ENCODE peak calls at places on chromosomes 7 and 10, in seven cellular contexts. One of them, this sample, is unnamed.

GRCh38 chr10:51910189-51910588 is 210.8 kb upstream of the CSTF2T start:
- DNase-seq in IMR-90: peak; percentile 12
- DNase-seq in CD8-positive, alpha-beta T cell: no peak
- DNase-seq in suprapubic skin: no peak
- DNase-seq in brain microvascular endothelial cell: no peak
- DNase-seq in body of pancreas: no peak
- DNase-seq in left ventricle myocardium inferior: no peak
- DNase-seq in this sample: no peak

GRCh38 chr7:104791065-104791464 is 222.9 kb upstream of the KMT2E start:
- DNase-seq in IMR-90: no peak
- DNase-seq in CD8-positive, alpha-beta T cell: no peak
- DNase-seq in suprapubic skin: no peak
- DNase-seq in brain microvascular endothelial cell: peak; percentile 59
- DNase-seq in body of pancreas: peak; percentile 3
- DNase-seq in left ventricle myocardium inferior: no peak
- DNase-seq in this sample: no peak

GRCh38 chr7:47381132-47381495 is 200.8 kb downstream of the TNS3 start:
- DNase-seq in IMR-90: no peak
- DNase-seq in CD8-positive, alpha-beta T cell: no peak
- DNase-seq in suprapubic skin: no peak
- DNase-seq in brain microvascular endothelial cell: no peak
- DNase-seq in body of pancreas: no peak
- DNase-seq in left ventricle myocardium inferior: no peak
- DNase-seq in this sample: no peak

GRCh38 chr10:11782793-11783557 is 40.2 kb upstream of the PROSER2 start:
- DNase-seq in IMR-90: peak; percentile 58
- DNase-seq in CD8-positive, alpha-beta T cell: no peak
- DNase-seq in suprapubic skin: no peak
- DNase-seq in brain microvascular endothelial cell: peak; percentile 39
- DNase-seq in body of pancreas: peak; percentile 33
- DNase-seq in left ventricle myocardium inferior: no peak
- DNase-seq in this sample: no peak

GRCh38 chr10:104326991-104327610 is 11.2 kb downstream of the ITPRIP start:
- DNase-seq in IMR-90: no peak
- DNase-seq in CD8-positive, alpha-beta T cell: no peak
- DNase-seq in suprapubic skin: peak; percentile 58
- DNase-seq in brain microvascular endothelial cell: no peak
- DNase-seq in body of pancreas: no peak
- DNase-seq in left ventricle myocardium inferior: no peak
- DNase-seq in this sample: no peak

GRCh38 chr7:107958764-107959526 is 44.0 kb downstream of the LAMB1 start:
- DNase-seq in IMR-90: peak; percentile 90
- DNase-seq in CD8-positive, alpha-beta T cell: no peak
- DNase-seq in suprapubic skin: no peak
- DNase-seq in brain microvascular endothelial cell: peak; percentile 84
- DNase-seq in body of pancreas: peak; percentile 42
- DNase-seq in left ventricle myocardium inferior: no peak
- DNase-seq in this sample: no peak

GRCh38 chr10:5089869-5090268 is 4.3 kb upstream of the AKR1C3 start:
- DNase-seq in IMR-90: peak; percentile 28
- DNase-seq in CD8-positive, alpha-beta T cell: no peak
- DNase-seq in suprapubic skin: no peak
- DNase-seq in brain microvascular endothelial cell: peak; percentile 24
- DNase-seq in body of pancreas: no peak
- DNase-seq in left ventricle myocardium inferior: no peak
- DNase-seq in this sample: no peak

GRCh38 chr10:43045631-43046287 is 31.1 kb upstream of the RET start:
- DNase-seq in IMR-90: no peak
- DNase-seq in CD8-positive, alpha-beta T cell: no peak
- DNase-seq in suprapubic skin: peak; percentile 43
- DNase-seq in brain microvascular endothelial cell: no peak
- DNase-seq in body of pancreas: no peak
- DNase-seq in left ventricle myocardium inferior: peak; percentile 5
- DNase-seq in this sample: no peak

GRCh38 chr7:95623788-95624187 is 27.5 kb upstream of the PDK4 start:
- DNase-seq in IMR-90: no peak
- DNase-seq in CD8-positive, alpha-beta T cell: no peak
- DNase-seq in suprapubic skin: no peak
- DNase-seq in brain microvascular endothelial cell: no peak
- DNase-seq in body of pancreas: no peak
- DNase-seq in left ventricle myocardium inferior: no peak
- DNase-seq in this sample: no peak

GRCh38 chr7:92875719-92876118 is 39.3 kb upstream of the CDK6 start:
- DNase-seq in IMR-90: peak; percentile 21
- DNase-seq in CD8-positive, alpha-beta T cell: no peak
- DNase-seq in suprapubic skin: no peak
- DNase-seq in brain microvascular endothelial cell: peak; percentile 49
- DNase-seq in body of pancreas: no peak
- DNase-seq in left ventricle myocardium inferior: no peak
- DNase-seq in this sample: no peak

GRCh38 chr7:78226059-78226658 is 427.6 kb downstream of the PHTF2 start:
- DNase-seq in IMR-90: peak; percentile 45
- DNase-seq in CD8-positive, alpha-beta T cell: no peak
- DNase-seq in suprapubic skin: no peak
- DNase-seq in brain microvascular endothelial cell: no peak
- DNase-seq in body of pancreas: peak; percentile 42
- DNase-seq in left ventricle myocardium inferior: peak; percentile 19
- DNase-seq in this sample: no peak

GRCh38 chr7:70776627-70777101 is 355.3 kb upstream of the GALNT17 start:
- DNase-seq in IMR-90: peak; percentile 21
- DNase-seq in CD8-positive, alpha-beta T cell: no peak
- DNase-seq in suprapubic skin: no peak
- DNase-seq in brain microvascular endothelial cell: no peak
- DNase-seq in body of pancreas: no peak
- DNase-seq in left ventricle myocardium inferior: no peak
- DNase-seq in this sample: no peak

GRCh38 chr7:128025380-128025779 is 5.9 kb downstream of the LRRC4 start:
- DNase-seq in IMR-90: peak; percentile 56
- DNase-seq in CD8-positive, alpha-beta T cell: no peak
- DNase-seq in suprapubic skin: no peak
- DNase-seq in brain microvascular endothelial cell: peak; percentile 36
- DNase-seq in body of pancreas: no peak
- DNase-seq in left ventricle myocardium inferior: no peak
- DNase-seq in this sample: no peak

GRCh38 chr10:42875792-42876191 is 93.2 kb downstream of the BMS1 start:
- DNase-seq in IMR-90: peak; percentile 10
- DNase-seq in CD8-positive, alpha-beta T cell: no peak
- DNase-seq in suprapubic skin: no peak
- DNase-seq in brain microvascular endothelial cell: peak; percentile 11
- DNase-seq in body of pancreas: peak; percentile 12
- DNase-seq in left ventricle myocardium inferior: no peak
- DNase-seq in this sample: peak; percentile 26

GRCh38 chr10:11178606-11179221 is 161.0 kb downstream of the CELF2 start:
- DNase-seq in IMR-90: peak; percentile 61
- DNase-seq in CD8-positive, alpha-beta T cell: peak; percentile 93
- DNase-seq in suprapubic skin: no peak
- DNase-seq in brain microvascular endothelial cell: peak; percentile 82
- DNase-seq in body of pancreas: peak; percentile 64
- DNase-seq in left ventricle myocardium inferior: peak; percentile 46
- DNase-seq in this sample: no peak

GRCh38 chr10:43131906-43132305 is 6.3 kb upstream of the CSGALNACT2 start:
- DNase-seq in IMR-90: no peak
- DNase-seq in CD8-positive, alpha-beta T cell: no peak
- DNase-seq in suprapubic skin: no peak
- DNase-seq in brain microvascular endothelial cell: no peak
- DNase-seq in body of pancreas: no peak
- DNase-seq in left ventricle myocardium inferior: no peak
- DNase-seq in this sample: peak; percentile 1

GRCh38 chr7:98163704-98164478 is 47.3 kb upstream of the BHLHA15 start:
- DNase-seq in IMR-90: peak; percentile 55
- DNase-seq in CD8-positive, alpha-beta T cell: no peak
- DNase-seq in suprapubic skin: no peak
- DNase-seq in brain microvascular endothelial cell: peak; percentile 33
- DNase-seq in body of pancreas: no peak
- DNase-seq in left ventricle myocardium inferior: no peak
- DNase-seq in this sample: peak; percentile 52

GRCh38 chr10:71812016-71812912 is 38.8 kb downstream of the PSAP start:
- DNase-seq in IMR-90: peak; percentile 34
- DNase-seq in CD8-positive, alpha-beta T cell: peak; percentile 76
- DNase-seq in suprapubic skin: no peak
- DNase-seq in brain microvascular endothelial cell: peak; percentile 30
- DNase-seq in body of pancreas: peak; percentile 62
- DNase-seq in left ventricle myocardium inferior: peak; percentile 68
- DNase-seq in this sample: peak; percentile 69

GRCh38 chr7:157693071-157693520 is 356.3 kb downstream of the DNAJB6 start:
- DNase-seq in IMR-90: no peak
- DNase-seq in CD8-positive, alpha-beta T cell: no peak
- DNase-seq in suprapubic skin: no peak
- DNase-seq in brain microvascular endothelial cell: no peak
- DNase-seq in body of pancreas: no peak
- DNase-seq in left ventricle myocardium inferior: no peak
- DNase-seq in this sample: no peak
- H3K27ac ChIP-seq in IMR-90: no peak overlapping the region
- H3K27ac ChIP-seq in CD8-positive, alpha-beta T cell: no peak overlapping the region
- H3K27ac ChIP-seq in suprapubic skin: no peak overlapping the region
- H3K27ac ChIP-seq in brain microvascular endothelial cell: no peak overlapping the region
- H3K27ac ChIP-seq in body of pancreas: no peak overlapping the region
- H3K27ac ChIP-seq in left ventricle myocardium inferior: no peak overlapping the region
- H3K27ac ChIP-seq in this sample: no peak overlapping the region

GRCh38 chr7:120028636-120029035 is 244.3 kb upstream of the KCND2 start:
- DNase-seq in IMR-90: peak; percentile 80
- DNase-seq in CD8-positive, alpha-beta T cell: no peak
- DNase-seq in suprapubic skin: no peak
- DNase-seq in brain microvascular endothelial cell: no peak
- DNase-seq in body of pancreas: no peak
- DNase-seq in left ventricle myocardium inferior: no peak
- DNase-seq in this sample: no peak

GRCh38 chr7:120021085-120021484 is 251.9 kb upstream of the KCND2 start:
- DNase-seq in IMR-90: peak; percentile 41
- DNase-seq in CD8-positive, alpha-beta T cell: no peak
- DNase-seq in suprapubic skin: no peak
- DNase-seq in brain microvascular endothelial cell: no peak
- DNase-seq in body of pancreas: no peak
- DNase-seq in left ventricle myocardium inferior: no peak
- DNase-seq in this sample: no peak

DNA sequence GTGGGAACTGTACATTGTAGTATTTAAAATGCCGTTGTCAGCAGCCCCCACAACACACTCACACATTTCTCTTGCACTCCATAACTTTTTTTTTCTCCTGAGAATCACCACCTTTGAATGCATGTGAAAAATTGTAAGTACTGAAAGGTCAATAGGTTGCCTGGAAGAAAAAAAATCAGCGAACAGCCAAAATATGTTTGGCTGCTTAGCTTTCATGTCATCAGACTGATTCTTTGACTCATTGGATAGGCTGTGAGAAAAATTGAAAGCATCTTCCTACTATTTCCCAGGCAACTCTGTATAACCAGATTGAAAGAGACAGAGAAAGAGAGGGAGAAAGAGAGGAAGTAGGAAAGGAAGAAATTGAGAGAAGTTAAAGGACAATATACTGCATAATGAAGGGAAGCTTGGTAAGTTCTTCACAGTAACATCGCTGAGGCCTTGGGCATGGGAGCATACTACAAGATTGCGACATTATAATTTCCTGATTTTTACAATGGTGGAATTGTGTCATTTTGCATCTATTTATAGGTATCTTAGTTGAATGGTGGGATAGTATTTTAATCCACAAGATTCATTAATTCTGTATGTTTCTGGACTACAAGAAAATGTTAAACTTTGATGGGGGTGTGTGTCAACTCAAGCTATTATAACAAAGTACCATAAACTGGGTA is 249.3 kb upstream of the KCND2 start:
- DNase-seq in IMR-90: peak; percentile 85
- DNase-seq in CD8-positive, alpha-beta T cell: no peak
- DNase-seq in suprapubic skin: no peak
- DNase-seq in brain microvascular endothelial cell: peak; percentile 63
- DNase-seq in body of pancreas: no peak
- DNase-seq in left ventricle myocardium inferior: no peak
- DNase-seq in this sample: no peak
- TF ChIP-seq CTCF in IMR-90: no peak
- TF ChIP-seq CTCF in CD8-positive, alpha-beta T cell: no peak
- TF ChIP-seq CTCF in suprapubic skin: no peak
- TF ChIP-seq CTCF in brain microvascular endothelial cell: no peak
- TF ChIP-seq CTCF in body of pancreas: no peak
- TF ChIP-seq CTCF in left ventricle myocardium inferior: no peak
- TF ChIP-seq CTCF in this sample: no peak

DNA sequence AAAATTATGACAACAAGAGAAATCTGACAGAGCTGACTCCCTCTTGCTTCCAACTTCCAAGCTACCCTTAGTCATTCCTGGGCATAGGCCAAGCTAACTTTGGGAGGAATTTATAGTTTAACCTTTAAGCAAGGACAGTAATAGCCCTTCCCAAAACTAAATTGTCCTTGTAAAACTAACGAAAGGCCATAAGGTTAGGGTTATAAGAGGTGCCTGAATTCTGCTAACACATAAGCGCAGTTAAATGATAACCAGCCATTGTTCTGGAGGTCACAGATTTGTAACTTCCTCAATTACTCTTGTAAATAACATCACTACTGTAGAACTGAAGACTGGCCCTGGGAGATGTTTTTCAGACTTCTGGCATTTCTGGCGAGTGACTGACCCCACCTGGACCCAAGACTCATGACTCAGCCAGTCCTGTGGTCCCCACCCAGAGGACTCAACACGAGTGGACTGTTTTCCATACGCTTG is 481.2 kb downstream of the KCNMA1 start:
- DNase-seq in IMR-90: peak; percentile 75
- DNase-seq in CD8-positive, alpha-beta T cell: no peak
- DNase-seq in suprapubic skin: no peak
- DNase-seq in brain microvascular endothelial cell: peak; percentile 85
- DNase-seq in body of pancreas: peak; percentile 19
- DNase-seq in left ventricle myocardium inferior: no peak
- DNase-seq in this sample: no peak
- H3K4me3 ChIP-seq in IMR-90: no peak overlapping the region
- H3K4me3 ChIP-seq in CD8-positive, alpha-beta T cell: no peak overlapping the region
- H3K4me3 ChIP-seq in suprapubic skin: no peak overlapping the region
- H3K4me3 ChIP-seq in brain microvascular endothelial cell: no peak overlapping the region
- H3K4me3 ChIP-seq in body of pancreas: no peak overlapping the region
- H3K4me3 ChIP-seq in left ventricle myocardium inferior: no peak overlapping the region
- H3K4me3 ChIP-seq in this sample: no peak overlapping the region

GRCh38 chr10:33602278-33602677 is 267.8 kb upstream of the NRP1 start:
- DNase-seq in IMR-90: no peak
- DNase-seq in CD8-positive, alpha-beta T cell: no peak
- DNase-seq in suprapubic skin: no peak
- DNase-seq in brain microvascular endothelial cell: no peak
- DNase-seq in body of pancreas: no peak
- DNase-seq in left ventricle myocardium inferior: no peak
- DNase-seq in this sample: no peak
- H3K27ac ChIP-seq in IMR-90: no peak overlapping the region
- H3K27ac ChIP-seq in CD8-positive, alpha-beta T cell: no peak overlapping the region
- H3K27ac ChIP-seq in suprapubic skin: no peak overlapping the region
- H3K27ac ChIP-seq in brain microvascular endothelial cell: no peak overlapping the region
- H3K27ac ChIP-seq in body of pancreas: no peak overlapping the region
- H3K27ac ChIP-seq in left ventricle myocardium inferior: no peak overlapping the region
- H3K27ac ChIP-seq in this sample: no peak overlapping the region

GRCh38 chr10:79354615-79355014 is 7.3 kb downstream of the PPIF start:
- DNase-seq in IMR-90: no peak
- DNase-seq in CD8-positive, alpha-beta T cell: no peak
- DNase-seq in suprapubic skin: no peak
- DNase-seq in brain microvascular endothelial cell: no peak
- DNase-seq in body of pancreas: no peak
- DNase-seq in left ventricle myocardium inferior: no peak
- DNase-seq in this sample: no peak
- TF ChIP-seq CTCF in IMR-90: no peak
- TF ChIP-seq CTCF in CD8-positive, alpha-beta T cell: no peak
- TF ChIP-seq CTCF in suprapubic skin: no peak
- TF ChIP-seq CTCF in brain microvascular endothelial cell: no peak
- TF ChIP-seq CTCF in body of pancreas: no peak
- TF ChIP-seq CTCF in left ventricle myocardium inferior: no peak
- TF ChIP-seq CTCF in this sample: no peak